ENCODE peak calls at places on chromosomes 4 and X, in nine cellular contexts. W is right atrium auricular region, Y is A673, D is MCF 10A, P is HFFc6, U is BJ, Q is HCT116, V is RWPE1, I is AG10803. B is an unnamed sample.

GRCh38 chr4:1318488-1319213 is 28.4 kb upstream of the UVSSA start:
- DNase-seq in W (no peak), U (no peak), Y (no peak), I (no peak), D (no peak), Q (peak; percentile 3), V (no peak), P (no peak), B (no peak)

GRCh38 chrX:151735219-151735618 is 673 bp downstream of the CNGA2 start:
- DNase-seq in I (no peak), Y (no peak), Q (no peak), P (no peak), U (no peak), W (no peak), D (no peak), V (no peak), B (no peak)

GRCh38 chr4:20317424-20317985 is 65.8 kb downstream of the SLIT2 start:
- DNase-seq in D (no peak), W (no peak), V (no peak), Q (no peak), U (no peak), P (no peak), I (no peak), Y (no peak), B (no peak)

GRCh38 chr4:122930877-122931276 is 8.5 kb upstream of the NUDT6 start:
- DNase-seq in D (peak; percentile 13), V (peak; percentile 11), I (peak; percentile 35), Y (peak; percentile 49), U (no peak), P (no peak), W (no peak), Q (no peak), B (no peak)

GRCh38 chrX:281166-281999 is at the start of gene PLCXD1:
- DNase-seq in W (no peak), Q (no peak), U (no peak), I (no peak), P (no peak), D (no peak), Y (peak; percentile 56), V (no peak), B (no peak)

GRCh38 chrX:68532828-68533227 is 34.0 kb downstream of the YIPF6 start:
- DNase-seq in U (no peak), Q (no peak), D (no peak), I (peak; percentile 1), P (peak; percentile 40), Y (no peak), V (no peak), W (no peak), B (no peak)

GRCh38 chrX:40154853-40155616 is 57.3 kb upstream of the BCOR start:
- DNase-seq in W (peak; percentile 85), U (no peak), V (no peak), Y (peak; percentile 51), Q (no peak), D (peak; percentile 40), P (no peak), I (no peak), B (no peak)

GRCh38 chr4:5656415-5656814 is 51.9 kb downstream of the EVC2 start:
- DNase-seq in Q (no peak), D (no peak), P (no peak), V (no peak), Y (peak; percentile 9), I (no peak), U (no peak), W (no peak), B (no peak)

GRCh38 chr4:36734296-36734695 is 452.9 kb downstream of the DTHD1 start:
- DNase-seq in Q (no peak), D (no peak), U (no peak), I (no peak), V (no peak), W (no peak), P (no peak), Y (no peak), B (no peak)

GRCh38 chr4:156475322-156475721 is 496.3 kb downstream of the PDGFC start:
- DNase-seq in P (peak; percentile 64), Q (peak; percentile 42), U (no peak), I (peak; percentile 73), W (no peak), D (peak; percentile 70), Y (peak; percentile 80), V (peak; percentile 36), B (peak; percentile 27)
- TF ChIP-seq CTCF in P (peak; percentile 85), Q (peak; percentile 61), U (peak; percentile 57), I (peak; percentile 74), W (peak; percentile 66), D (peak; percentile 65), Y (peak; percentile 68), V (peak; percentile 73), B (peak; percentile 63)

DNA sequence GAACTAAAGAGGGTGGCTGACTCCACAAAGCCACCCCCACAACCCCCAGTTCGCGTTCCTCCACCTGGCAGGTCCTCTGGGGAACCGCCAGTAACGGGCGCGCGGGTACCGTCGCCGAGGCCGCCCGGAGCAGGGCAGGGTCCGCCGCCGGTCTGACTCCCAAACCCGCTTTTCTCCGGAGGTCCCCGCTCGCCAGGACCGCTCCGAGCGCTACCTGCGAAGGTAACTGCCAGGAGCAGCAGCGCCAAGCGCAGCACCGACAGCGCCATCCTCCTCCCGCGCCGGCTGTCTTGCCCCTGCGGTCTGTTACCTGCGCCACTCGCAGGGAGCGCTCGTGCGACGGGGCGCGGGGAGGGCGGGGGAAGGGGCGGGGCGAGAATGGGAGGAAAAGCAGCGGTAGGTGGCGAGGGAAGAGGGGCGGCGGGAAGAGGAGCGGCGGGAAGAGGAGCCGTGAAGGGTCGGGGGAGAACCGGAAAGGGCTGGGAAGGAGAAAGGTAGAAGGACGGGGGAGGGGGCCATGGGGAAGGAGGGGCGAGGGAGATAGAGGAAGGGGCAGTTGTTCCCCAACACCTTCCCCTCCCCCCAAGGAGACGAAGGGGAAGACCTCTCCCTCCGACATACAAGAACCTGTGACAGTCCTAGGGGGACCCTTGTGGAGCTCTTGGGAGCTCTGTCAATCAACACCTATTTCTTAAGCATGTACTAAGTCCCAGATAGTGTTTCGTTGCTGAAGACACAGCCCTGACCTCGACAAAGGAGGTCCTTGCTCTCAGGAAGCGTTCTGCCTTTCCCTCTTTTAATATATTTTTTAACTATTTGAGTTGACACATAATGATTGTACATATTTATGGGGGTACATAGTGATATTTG is at the start of gene SPINK2:
- DNase-seq in W (no peak), D (no peak), I (no peak), Q (peak; percentile 44), V (peak; percentile 73), Y (peak; percentile 7), U (no peak), P (no peak), B (no peak)
- TF ChIP-seq CTCF in W (no peak), D (peak; percentile 7), I (no peak), Q (peak; percentile 27), V (peak; percentile 55), Y (no peak), U (peak; percentile 12), P (no peak), B (no peak)

DNA sequence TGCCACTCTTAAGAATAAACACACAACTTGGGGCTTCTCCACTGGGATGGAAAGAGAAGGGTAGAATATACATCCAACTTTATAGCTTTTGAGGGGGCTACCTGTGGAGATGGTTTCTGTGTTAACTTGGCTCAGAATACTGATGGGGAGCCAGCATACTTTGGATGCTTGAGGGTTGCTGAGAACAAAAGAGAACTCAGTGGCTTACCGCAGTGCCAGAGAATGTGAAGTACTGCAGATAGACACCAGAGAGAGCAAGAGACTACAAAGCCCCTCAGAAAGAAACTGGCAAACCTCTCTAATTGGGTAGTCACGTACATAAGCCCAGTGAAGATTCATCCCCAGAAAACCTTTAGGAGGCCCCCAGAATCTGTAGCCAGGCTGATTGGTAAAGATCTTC is 214.4 kb downstream of the DCHS2 start:
- DNase-seq in P (no peak), U (no peak), W (no peak), Y (no peak), D (no peak), I (no peak), Q (no peak), V (no peak), B (no peak)
- TF ChIP-seq CTCF in P (no peak), U (no peak), W (no peak), Y (no peak), D (no peak), I (no peak), Q (no peak), V (no peak), B (no peak)

DNA sequence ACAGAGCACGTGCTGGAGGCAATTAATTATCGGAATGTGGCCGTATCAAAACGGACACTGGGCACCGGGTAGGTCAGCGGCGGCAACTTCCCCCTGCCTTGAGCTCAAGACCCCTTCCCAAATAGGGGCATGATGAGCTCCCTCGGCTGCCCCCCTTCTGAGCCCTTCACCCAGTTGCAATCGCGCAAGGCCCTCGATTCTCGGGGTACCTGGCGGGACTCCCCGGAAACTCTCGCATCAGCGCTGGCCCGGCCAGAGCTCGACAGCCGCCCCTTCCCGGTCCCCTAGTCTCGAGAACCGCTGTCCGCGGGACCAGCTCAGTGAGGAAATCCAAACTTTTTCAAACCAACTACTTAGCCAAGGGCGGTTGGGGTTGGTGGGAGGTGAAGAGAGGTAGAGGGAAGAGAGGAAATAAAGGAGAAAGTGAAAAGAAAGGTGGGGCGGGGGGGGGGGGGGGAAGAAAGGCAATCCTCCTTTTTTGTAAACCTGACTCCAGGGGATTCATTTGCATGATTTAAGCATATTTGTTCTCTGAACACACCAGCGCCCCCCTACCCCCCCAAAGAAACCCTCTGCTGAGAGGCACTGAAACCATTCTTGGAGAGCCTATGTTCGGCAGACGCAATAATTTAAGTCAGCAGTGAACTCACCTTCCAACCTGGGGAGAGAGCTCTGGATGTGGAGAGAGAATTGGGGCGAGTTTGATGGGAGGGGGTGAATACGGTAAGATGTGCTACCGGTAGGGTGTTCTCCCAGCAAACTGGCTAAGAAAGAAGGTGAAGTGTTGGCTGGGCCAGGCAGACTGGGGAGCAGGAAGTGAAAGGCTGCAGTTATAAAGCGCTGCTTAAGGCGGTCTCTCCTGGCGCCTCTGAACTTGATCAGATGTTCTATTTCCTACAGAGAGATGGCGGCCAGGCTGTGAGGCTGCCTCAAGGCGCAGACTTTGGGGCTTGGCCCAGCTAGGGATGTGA is 2.0 kb upstream of the ZIC3 start:
- DNase-seq in I (no peak), P (no peak), U (no peak), W (no peak), Y (no peak), D (no peak), V (no peak), Q (no peak), B (no peak)
- TF ChIP-seq CTCF in I (no peak), P (no peak), U (no peak), W (no peak), Y (no peak), D (no peak), V (no peak), Q (no peak), B (no peak)

DNA sequence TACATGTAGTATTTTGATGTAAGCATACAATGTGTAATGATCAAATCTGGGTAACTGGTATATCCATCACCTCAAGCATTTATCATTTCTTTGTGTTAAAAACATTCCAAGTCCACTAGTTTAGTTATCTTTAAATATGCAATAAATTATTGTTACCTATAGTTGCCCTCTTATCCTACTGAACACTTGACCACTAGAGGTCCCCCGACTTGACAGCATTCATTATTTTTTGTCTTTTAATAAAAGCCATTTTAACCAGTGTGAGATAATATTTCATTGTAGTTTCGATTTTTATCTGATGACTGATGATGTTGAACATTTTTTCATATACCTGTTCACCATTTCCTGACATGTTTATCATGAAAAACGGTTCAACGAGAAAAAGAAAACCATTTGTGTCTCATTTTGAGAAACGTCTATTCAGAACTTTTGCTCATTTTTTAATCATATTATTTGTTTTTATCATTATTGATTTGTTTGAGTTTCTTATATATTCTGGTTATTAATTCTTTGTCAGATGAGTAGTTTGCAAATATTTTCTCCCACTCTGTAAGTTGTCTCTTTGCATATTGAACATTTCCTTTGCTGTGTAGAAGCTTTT is 199.0 kb upstream of the CXXC4 start:
- DNase-seq in Q (peak; percentile 26), D (peak; percentile 42), U (no peak), V (peak; percentile 21), Y (peak; percentile 23), W (no peak), I (no peak), P (no peak), B (no peak)
- TF ChIP-seq CTCF in Q (peak; percentile 76), D (peak; percentile 27), U (no peak), V (peak; percentile 54), Y (peak; percentile 68), W (peak; percentile 41), I (no peak), P (peak; percentile 66), B (no peak)